ENCODE peak calls at places on chromosome 21, in eight cellular contexts. Y is HL-60; L is ovary; W is glutamatergic neuron; N is GM13977; U is activated CD8-positive, alpha-beta T cell treated with anti-CD3 and anti-CD28 coated beads for 36 hours; X is PC-3; B is foreskin fibroblast. R is an unnamed sample.

GRCh38 chr21:18147678-18148077 is 97.0 kb upstream of the CHODL start:
- DNase-seq in Y (no peak), L (no peak), W (no peak), N (no peak), U (no peak), X (peak), B (no peak), R (peak)

GRCh38 chr21:41316641-41317392 is at the start of gene FAM3B:
- DNase-seq in Y (no peak), L (no peak), W (peak), N (no peak), U (no peak), X (no peak), B (no peak), R (no peak)

GRCh38 chr21:41794600-41794999 is 27.7 kb upstream of the RIPK4 start:
- DNase-seq in Y (no peak), L (no peak), W (no peak), N (no peak), U (no peak), X (no peak), B (no peak), R (no peak)

GRCh38 chr21:17554619-17555472 is 42.0 kb downstream of the CXADR start:
- DNase-seq in Y (no peak), L (no peak), W (no peak), N (no peak), U (no peak), X (peak), B (peak), R (no peak)

GRCh38 chr21:42590431-42591131 is 62.8 kb upstream of the PDE9A start:
- DNase-seq in Y (no peak), L (no peak), W (no peak), N (no peak), U (peak), X (no peak), B (no peak), R (no peak)

GRCh38 chr21:43361127-43361492 is 65.8 kb downstream of the SIK1 start:
- DNase-seq in Y (no peak), L (no peak), W (peak), N (no peak), U (peak), X (no peak), B (peak), R (peak)

GRCh38 chr21:43818685-43819084 is 29.3 kb downstream of the RRP1 start:
- DNase-seq in Y (no peak), L (no peak), W (no peak), N (no peak), U (no peak), X (no peak), B (no peak), R (no peak)

GRCh38 chr21:33434770-33435360 is 31.7 kb downstream of the IFNGR2 start:
- DNase-seq in Y (peak), L (no peak), W (no peak), N (peak), U (peak), X (peak), B (peak), R (peak)

GRCh38 chr21:20997633-20998455 is at the start of gene NCAM2:
- DNase-seq in Y (peak), L (peak), W (peak), N (peak), U (peak), X (peak), B (peak), R (peak)

GRCh38 chr21:42091899-42092508 is 20.9 kb downstream of the UMODL1 start:
- DNase-seq in Y (no peak), L (no peak), W (peak), N (no peak), U (no peak), X (no peak), B (no peak), R (no peak)

GRCh38 chr21:15617968-15618367 is 111.8 kb upstream of the USP25 start:
- DNase-seq in Y (no peak), L (no peak), W (no peak), N (no peak), U (no peak), X (peak), B (peak), R (peak)

GRCh38 chr21:27359141-27359540 is 392.3 kb upstream of the ADAMTS5 start:
- DNase-seq in Y (no peak), L (no peak), W (no peak), N (no peak), U (no peak), X (no peak), B (peak), R (no peak)

GRCh38 chr21:41774467-41775151 is 7.8 kb upstream of the RIPK4 start:
- DNase-seq in Y (no peak), L (no peak), W (no peak), N (no peak), U (no peak), X (no peak), B (no peak), R (no peak)

GRCh38 chr21:42010507-42011493 is 640 bp upstream of the ZBTB21 start:
- DNase-seq in Y (no peak), L (no peak), W (peak), N (peak), U (peak), X (peak), B (peak), R (no peak)

GRCh38 chr21:41579692-41580091 is 71.7 kb upstream of the TMPRSS2 start:
- DNase-seq in Y (no peak), L (no peak), W (no peak), N (no peak), U (no peak), X (no peak), B (no peak), R (no peak)

GRCh38 chr21:25573409-25574206 is 33.7 kb downstream of the MRPL39 start:
- DNase-seq in Y (no peak), L (no peak), W (no peak), N (no peak), U (peak), X (peak), B (peak), R (peak)

GRCh38 chr21:41883582-41883981 is 4.4 kb upstream of the PRDM15 start:
- DNase-seq in Y (no peak), L (no peak), W (no peak), N (no peak), U (peak), X (no peak), B (peak), R (no peak)

GRCh38 chr21:41256771-41257702 is 59.6 kb upstream of the FAM3B start:
- DNase-seq in Y (no peak), L (no peak), W (no peak), N (no peak), U (no peak), X (no peak), B (no peak), R (no peak)

GRCh38 chr21:32771134-32771523 is 426 bp downstream of the PAXBP1 start:
- DNase-seq in Y (no peak), L (peak), W (peak), N (peak), U (peak), X (peak), B (peak), R (peak)

GRCh38 chr21:42542596-42542995 is 28.9 kb downstream of the SLC37A1 start:
- DNase-seq in Y (no peak), L (peak), W (peak), N (no peak), U (no peak), X (no peak), B (no peak), R (no peak)

GRCh38 chr21:32207096-32207716 is 71.6 kb downstream of the MIS18A start:
- DNase-seq in Y (no peak), L (no peak), W (no peak), N (no peak), U (no peak), X (no peak), B (no peak), R (no peak)

GRCh38 chr21:32539378-32539777 is 45.9 kb downstream of the TCP10L start:
- DNase-seq in Y (no peak), L (no peak), W (no peak), N (no peak), U (no peak), X (no peak), B (no peak), R (no peak)

GRCh38 chr21:31730687-31731111 is 1.2 kb downstream of the SCAF4 start:
- DNase-seq in Y (no peak), L (no peak), W (peak), N (no peak), U (peak), X (peak), B (no peak), R (no peak)

GRCh38 chr21:32423320-32423719 is 10.8 kb downstream of the EVA1C start:
- DNase-seq in Y (no peak), L (no peak), W (no peak), N (no peak), U (no peak), X (peak), B (peak), R (peak)

GRCh38 chr21:26835027-26835713 is 10.0 kb downstream of the ADAMTS1 start:
- DNase-seq in Y (no peak), L (peak), W (no peak), N (no peak), U (no peak), X (peak), B (peak), R (peak)

GRCh38 chr21:42414928-42415769 is 11.4 kb downstream of the UBASH3A start:
- DNase-seq in Y (no peak), L (peak), W (no peak), N (peak), U (peak), X (peak), B (no peak), R (peak)

GRCh38 chr21:16708431-16708830 is 804.4 kb upstream of the CXADR start:
- DNase-seq in Y (no peak), L (no peak), W (no peak), N (no peak), U (no peak), X (no peak), B (peak), R (peak)

GRCh38 chr21:31132574-31133242 is 94.4 kb upstream of the KRTAP19-8 start:
- DNase-seq in Y (no peak), L (no peak), W (no peak), N (peak), U (peak), X (no peak), B (peak), R (no peak)

GRCh38 chr21:20971296-20971921 is 26.8 kb upstream of the NCAM2 start:
- DNase-seq in Y (peak), L (no peak), W (peak), N (no peak), U (peak), X (peak), B (peak), R (peak)

GRCh38 chr21:20343186-20343585 is 655.0 kb upstream of the NCAM2 start:
- DNase-seq in Y (no peak), L (no peak), W (no peak), N (no peak), U (no peak), X (no peak), B (no peak), R (no peak)

GRCh38 chr21:17805966-17806365 is 13.2 kb downstream of the C21orf91 start:
- DNase-seq in Y (no peak), L (no peak), W (no peak), N (no peak), U (no peak), X (no peak), B (no peak), R (no peak)

GRCh38 chr21:31220567-31220966 is 123.5 kb downstream of the TIAM1 start:
- DNase-seq in Y (no peak), L (no peak), W (no peak), N (no peak), U (no peak), X (peak), B (peak), R (peak)

GRCh38 chr21:25689226-25689625 is 45.5 kb downstream of the ATP5PF start:
- DNase-seq in Y (no peak), L (no peak), W (no peak), N (no peak), U (no peak), X (no peak), B (peak), R (no peak)

GRCh38 chr21:42250422-42251403 is 31.8 kb downstream of the ABCG1 start:
- DNase-seq in Y (no peak), L (no peak), W (no peak), N (no peak), U (no peak), X (no peak), B (no peak), R (no peak)

DNA sequence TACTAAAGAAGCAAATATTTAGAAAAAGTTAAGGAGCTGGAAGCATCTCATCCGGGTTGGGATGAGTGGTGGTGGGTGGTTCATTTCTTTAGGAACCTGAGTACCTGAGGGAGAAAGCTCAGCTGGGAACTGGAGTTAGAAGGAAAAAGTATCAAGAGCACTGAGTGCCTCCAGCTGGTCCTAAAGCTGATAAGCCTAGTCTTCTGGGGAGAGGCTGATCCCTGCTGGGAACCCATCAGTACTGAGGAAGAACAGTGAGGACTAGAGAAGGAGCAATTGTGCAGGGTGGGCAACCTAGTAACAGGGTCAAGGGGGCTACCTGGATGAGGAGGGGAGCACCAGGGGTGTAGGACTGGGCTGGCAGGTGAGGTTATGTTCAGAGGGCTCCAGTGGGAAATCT is 89.5 kb downstream of the RUNX1 start:
- DNase-seq in Y (no peak), L (no peak), W (no peak), N (no peak), U (no peak), X (no peak), B (no peak), R (no peak)
- TF ChIP-seq CTCF in Y (no peak), L (no peak), W (no peak), N (no peak), U (no peak), X (no peak), B (no peak), R (no peak)

GRCh38 chr21:45918011-45918410 is 63.6 kb upstream of the COL6A1 start:
- DNase-seq in Y (no peak), L (no peak), W (no peak), N (no peak), U (no peak), X (no peak), B (no peak), R (no peak)

GRCh38 chr21:45920824-45921600 is 60.6 kb upstream of the COL6A1 start:
- DNase-seq in Y (no peak), L (no peak), W (no peak), N (no peak), U (no peak), X (no peak), B (peak), R (no peak)

GRCh38 chr21:45918835-45919467 is 62.6 kb upstream of the COL6A1 start:
- DNase-seq in Y (no peak), L (no peak), W (no peak), N (no peak), U (no peak), X (no peak), B (no peak), R (no peak)

GRCh38 chr21:45921917-45922316 is 59.7 kb upstream of the COL6A1 start:
- DNase-seq in Y (no peak), L (no peak), W (no peak), N (no peak), U (no peak), X (no peak), B (no peak), R (no peak)

GRCh38 chr21:45919593-45919992 is 62.0 kb upstream of the COL6A1 start:
- DNase-seq in Y (no peak), L (no peak), W (no peak), N (no peak), U (no peak), X (no peak), B (no peak), R (no peak)
- TF ChIP-seq CTCF in Y (no peak), L (no peak), W (no peak), N (no peak), U (no peak), X (no peak), B (no peak), R (no peak)

DNA sequence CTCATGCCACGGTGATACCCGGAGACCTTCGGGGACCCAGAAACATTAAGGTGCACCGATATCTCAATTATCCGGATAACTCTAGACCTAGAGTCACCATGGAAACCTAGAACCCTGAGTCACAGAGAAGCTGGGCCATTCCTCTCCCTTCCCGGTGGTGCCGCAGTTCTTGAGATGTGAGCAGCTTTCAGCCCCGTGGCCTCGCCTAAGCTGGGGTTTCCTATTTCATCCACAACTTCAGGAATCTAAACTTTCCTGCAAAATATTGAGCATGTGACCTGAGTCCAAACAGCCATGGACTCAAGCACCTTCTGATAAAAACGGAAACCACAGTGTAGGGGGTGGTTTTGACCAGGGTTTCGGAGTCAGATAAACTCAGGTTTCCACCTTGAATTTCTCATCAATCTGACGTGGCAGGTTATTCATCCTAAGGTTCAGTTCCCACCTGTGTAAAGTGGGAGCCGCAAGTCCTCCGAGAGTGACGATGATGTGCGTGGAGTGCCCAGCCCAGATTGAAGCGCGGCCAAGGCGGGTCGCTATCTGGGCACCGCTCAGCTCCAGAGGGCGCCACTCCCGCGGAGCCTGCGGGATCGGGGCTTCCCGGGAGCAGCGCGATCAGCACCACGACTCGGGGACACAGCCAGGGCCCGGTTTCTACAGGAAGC is 980 bp upstream of the ETS2 start:
- DNase-seq in Y (no peak), L (peak), W (peak), N (peak), U (peak), X (peak), B (peak), R (peak)
- TF ChIP-seq CTCF in Y (peak), L (peak), W (peak), N (peak), U (no peak), X (peak), B (peak), R (peak)

GRCh38 chr21:29029524-29029923 is 5.1 kb downstream of the USP16 start:
- DNase-seq in Y (no peak), L (no peak), W (no peak), N (no peak), U (no peak), X (no peak), B (no peak), R (no peak)

GRCh38 chr21:29025328-29025713 is 853 bp downstream of the USP16 start:
- DNase-seq in Y (no peak), L (no peak), W (no peak), N (no peak), U (peak), X (peak), B (peak), R (peak)

GRCh38 chr21:29022141-29022540 is 2.3 kb upstream of the USP16 start:
- DNase-seq in Y (no peak), L (no peak), W (no peak), N (no peak), U (peak), X (peak), B (no peak), R (no peak)

GRCh38 chr21:29024474-29025327 is at the start of gene USP16:
- DNase-seq in Y (peak), L (peak), W (peak), N (peak), U (peak), X (peak), B (peak), R (peak)
- TF ChIP-seq CTCF in Y (no peak), L (peak), W (no peak), N (no peak), U (no peak), X (no peak), B (no peak), R (peak)

DNA sequence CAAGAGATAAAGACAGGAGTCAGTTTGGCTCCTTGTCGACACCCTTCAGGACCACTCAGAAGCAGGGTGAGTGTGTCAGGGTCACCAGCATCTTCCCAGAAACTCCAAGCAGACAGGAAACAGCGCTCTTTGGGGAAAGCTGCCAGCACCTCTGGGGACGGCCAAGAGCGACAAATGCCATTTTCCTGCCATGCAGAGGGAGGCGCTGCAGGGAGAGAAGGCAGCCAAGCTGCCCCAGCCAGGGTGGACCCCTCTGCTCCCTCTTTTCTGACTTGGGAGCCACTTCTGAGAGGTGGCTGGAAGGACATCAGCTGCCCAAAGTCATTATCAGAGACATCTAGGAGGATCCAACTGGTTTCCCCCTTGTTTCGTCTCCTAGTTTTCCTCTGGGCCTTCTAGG is 29.0 kb downstream of the SIM2 start:
- DNase-seq in Y (no peak), L (no peak), W (no peak), N (no peak), U (no peak), X (no peak), B (no peak), R (no peak)
- TF ChIP-seq CTCF in Y (no peak), L (no peak), W (no peak), N (no peak), U (no peak), X (peak), B (no peak), R (no peak)

GRCh38 chr21:14566889-14567288 is 20.8 kb upstream of the SAMSN1 start:
- DNase-seq in Y (no peak), L (no peak), W (no peak), N (no peak), U (no peak), X (no peak), B (no peak), R (no peak)
- TF ChIP-seq CTCF in Y (no peak), L (no peak), W (no peak), N (no peak), U (no peak), X (no peak), B (no peak), R (no peak)

GRCh38 chr21:24375201-24375600 is 1232.1 kb downstream of the MRPL39 start:
- DNase-seq in Y (no peak), L (no peak), W (peak), N (no peak), U (peak), X (no peak), B (no peak), R (no peak)
- TF ChIP-seq CTCF in Y (no peak), L (no peak), W (no peak), N (peak), U (no peak), X (peak), B (no peak), R (no peak)

R was measured in bronchial epithelial cell.